ENCODE peak calls at places on chromosome 6, in five cellular contexts. M is left ventricle myocardium inferior, P is foreskin keratinocyte, Y is transverse colon, N is ascending aorta. F is an unnamed sample. For H3K4me1, the result is how much of the 10 kb centered on the place peaks cover.

GRCh38 chr6:105113422-105113821 is 66.4 kb downstream of the POPDC3 start:
- DNase-seq in P (no peak), N (no peak), M (peak), Y (no peak), F (no peak)

GRCh38 chr6:5303711-5304110 is 42.4 kb downstream of the FARS2 start:
- DNase-seq in P (no peak), Y (no peak), N (no peak), M (no peak), F (no peak)

GRCh38 chr6:91081452-91082067 is 494.7 kb upstream of the MAP3K7 start:
- DNase-seq in M (no peak), P (peak), Y (no peak), N (no peak), F (no peak)

GRCh38 chr6:121849477-121849876 is 414.0 kb downstream of the GJA1 start:
- DNase-seq in M (peak), N (peak), Y (peak), P (no peak), F (no peak)

GRCh38 chr6:36685926-36686667 is 7.6 kb downstream of the CDKN1A start:
- DNase-seq in M (peak), Y (no peak), N (no peak), P (no peak), F (no peak)

GRCh38 chr6:3324262-3324942 is 65.7 kb downstream of the PSMG4 start:
- DNase-seq in M (no peak), Y (no peak), P (peak), N (no peak), F (peak)

GRCh38 chr6:87045521-87046075 is 49.3 kb downstream of the CGA start:
- DNase-seq in M (no peak), Y (no peak), N (no peak), P (no peak), F (no peak)

GRCh38 chr6:42021847-42022754 is 28.2 kb upstream of the TAF8 start:
- DNase-seq in P (no peak), N (no peak), M (no peak), Y (no peak), F (no peak)

GRCh38 chr6:156781882-156782631 is 4.9 kb downstream of the ARID1B start:
- DNase-seq in N (no peak), Y (no peak), P (peak), M (no peak), F (no peak)

GRCh38 chr6:39365281-39366074 is 43.0 kb upstream of the KCNK16 start:
- DNase-seq in M (no peak), P (no peak), N (no peak), Y (no peak), F (peak)

GRCh38 chr6:31899882-31900722 is 1.8 kb downstream of the ZBTB12 start:
- DNase-seq in Y (no peak), M (no peak), N (no peak), P (no peak), F (peak)

GRCh38 chr6:113586966-113587699 is 270.0 kb upstream of the MARCKS start:
- DNase-seq in M (no peak), Y (no peak), P (no peak), N (no peak), F (no peak)

GRCh38 chr6:136079701-136080565 is 170.2 kb downstream of the MTFR2 start:
- DNase-seq in P (no peak), Y (no peak), N (no peak), M (no peak), F (no peak)

GRCh38 chr6:7916959-7917358 is 6.4 kb upstream of the TXNDC5 start:
- DNase-seq in M (no peak), N (no peak), Y (no peak), P (no peak), F (no peak)

GRCh38 chr6:135006386-135006914 is 48.2 kb downstream of the HBS1L start:
- DNase-seq in P (no peak), M (no peak), N (no peak), Y (no peak), F (no peak)

GRCh38 chr6:26223213-26223612 is 136.0 kb downstream of the HFE start:
- DNase-seq in Y (no peak), M (no peak), N (no peak), P (no peak), F (no peak)

GRCh38 chr6:67683960-67684359 is 951.1 kb upstream of the ADGRB3 start:
- DNase-seq in N (no peak), P (no peak), M (no peak), Y (no peak), F (no peak)

GRCh38 chr6:37705239-37706051 is 7.8 kb upstream of the MDGA1 start:
- DNase-seq in P (no peak), M (peak), N (peak), Y (peak), F (peak)
- H3K27ac ChIP-seq in P (no peak), M (peak), N (peak), Y (peak), F (peak)

DNA sequence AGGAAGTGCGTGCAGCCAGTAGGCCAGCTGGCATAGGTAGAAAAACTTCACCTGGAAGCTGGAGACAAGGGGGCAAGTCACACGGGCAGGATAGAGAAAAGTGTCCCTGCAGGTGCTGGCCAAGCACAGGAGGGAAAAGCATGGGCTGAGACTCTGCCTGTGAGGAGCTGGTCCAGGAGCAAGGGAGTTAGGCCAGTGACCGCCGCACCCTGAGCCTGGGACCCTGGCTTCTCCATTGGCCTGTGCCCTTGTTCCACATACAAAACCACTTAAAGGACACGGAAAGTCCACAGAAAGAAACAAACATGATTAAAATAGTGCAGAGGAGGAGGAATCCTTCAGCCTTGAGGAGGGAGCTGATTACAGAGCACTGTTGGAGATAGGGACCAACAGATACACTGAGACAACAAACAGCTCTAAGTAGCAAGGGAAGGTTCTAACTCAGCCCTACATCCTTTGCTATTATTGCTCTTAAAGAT is 68.6 kb downstream of the TRAM2 start:
- DNase-seq in N (no peak), Y (no peak), M (no peak), P (no peak), F (no peak)
- H3K4me1 ChIP-seq in N (under half), Y (under half), M (half or more), P (under half), F (under half)

GRCh38 chr6:128950864-128951263 is 67.9 kb downstream of the LAMA2 start:
- DNase-seq in Y (no peak), M (no peak), P (no peak), N (no peak), F (no peak)

GRCh38 chr6:128954308-128955043 is 71.5 kb downstream of the LAMA2 start:
- DNase-seq in Y (no peak), P (no peak), M (no peak), N (no peak), F (no peak)

DNA sequence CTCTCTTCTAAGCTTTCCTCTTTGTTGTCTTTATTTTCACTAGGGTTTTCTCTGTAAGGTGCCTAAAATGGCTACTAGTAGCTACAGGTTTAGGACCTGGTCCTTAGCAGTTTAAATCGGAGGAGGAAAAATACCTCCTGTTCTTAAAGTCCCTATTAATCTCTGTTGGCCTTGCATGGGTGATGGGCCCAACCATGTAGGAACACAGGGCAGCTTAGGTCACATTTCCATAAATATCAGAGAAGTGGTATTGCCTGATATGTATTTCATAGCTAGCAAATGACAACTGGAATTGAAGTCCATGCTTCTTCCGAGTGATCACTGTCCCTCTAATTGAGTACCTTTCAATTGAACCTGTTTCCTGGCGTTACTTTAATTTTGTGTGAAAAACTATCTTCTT is 70.0 kb downstream of the LAMA2 start:
- DNase-seq in M (no peak), P (no peak), N (no peak), Y (no peak), F (no peak)
- H3K27ac ChIP-seq in M (peak), P (no peak), N (no peak), Y (no peak), F (no peak)

GRCh38 chr6:166556871-166557322 is 29.6 kb downstream of the RAMACL start:
- DNase-seq in M (peak), N (peak), Y (peak), P (peak), F (peak)
- H3K4me1 ChIP-seq in M (half or more), N (under half), Y (under half), P (under half), F (under half)

DNA sequence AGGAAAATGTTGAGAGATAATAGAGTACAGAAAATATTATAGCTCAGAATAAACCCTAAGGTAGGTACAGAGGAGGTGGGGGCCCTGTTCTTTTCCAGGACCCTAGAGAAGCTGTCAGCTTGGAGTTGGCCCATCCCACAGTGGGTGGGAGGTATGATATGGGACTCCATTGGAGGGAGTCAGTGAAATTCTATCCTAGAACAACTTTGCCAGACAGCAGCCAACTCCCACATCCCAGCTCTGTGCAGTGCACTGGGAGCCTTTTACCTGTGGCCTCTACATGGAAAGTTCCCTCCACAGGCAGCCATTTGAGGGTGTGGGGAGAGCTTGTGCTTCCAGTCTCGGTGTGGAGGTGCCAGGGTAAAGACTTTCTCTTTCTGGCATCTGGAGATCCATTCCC is 36.8 kb upstream of the CLIC5 start:
- DNase-seq in Y (no peak), M (no peak), N (no peak), P (no peak), F (no peak)
- H3K27ac ChIP-seq in Y (peak), M (peak), N (peak), P (no peak), F (peak)

F was measured in upper lobe of left lung.